ENCODE peak calls at places on chromosomes 16 and 17, in nine cellular contexts. One of them, this sample, is unnamed. For H3K4me1 and H3K27me3, the result is how much of the 10 kb centered on the place peaks cover.

GRCh38 chr17:3873862-3874261 is 19.0 kb downstream of the CAMKK1 start:
- DNase-seq in endodermal cell: no peak
- DNase-seq in uterus: no peak
- DNase-seq in neural progenitor cell: no peak
- DNase-seq in H9: no peak
- DNase-seq in RWPE2: no peak
- DNase-seq in PC-3: no peak
- DNase-seq in thoracic aorta: no peak
- DNase-seq in mammary epithelial cell: no peak
- DNase-seq in this sample: no peak

GRCh38 chr17:73924488-73925186 is 278.8 kb upstream of the RPL38 start:
- DNase-seq in thoracic aorta: no peak
- DNase-seq in PC-3: no peak
- DNase-seq in neural progenitor cell: peak
- DNase-seq in mammary epithelial cell: no peak
- DNase-seq in endodermal cell: peak
- DNase-seq in H9: no peak
- DNase-seq in uterus: no peak
- DNase-seq in RWPE2: no peak
- DNase-seq in this sample: no peak

GRCh38 chr17:19006698-19007097 is 2.1 kb upstream of the FAM83G start:
- DNase-seq in mammary epithelial cell: no peak
- DNase-seq in neural progenitor cell: no peak
- DNase-seq in RWPE2: no peak
- DNase-seq in endodermal cell: no peak
- DNase-seq in PC-3: no peak
- DNase-seq in thoracic aorta: no peak
- DNase-seq in H9: no peak
- DNase-seq in uterus: no peak
- DNase-seq in this sample: no peak

GRCh38 chr16:57645691-57646387 is 17.4 kb downstream of the ADGRG1 start:
- DNase-seq in mammary epithelial cell: peak
- DNase-seq in RWPE2: no peak
- DNase-seq in neural progenitor cell: no peak
- DNase-seq in thoracic aorta: no peak
- DNase-seq in endodermal cell: no peak
- DNase-seq in uterus: peak
- DNase-seq in H9: no peak
- DNase-seq in PC-3: peak
- DNase-seq in this sample: peak

GRCh38 chr17:12922120-12922519 is 95.7 kb downstream of the ELAC2 start:
- DNase-seq in thoracic aorta: no peak
- DNase-seq in H9: no peak
- DNase-seq in mammary epithelial cell: no peak
- DNase-seq in neural progenitor cell: no peak
- DNase-seq in PC-3: no peak
- DNase-seq in endodermal cell: no peak
- DNase-seq in uterus: no peak
- DNase-seq in RWPE2: no peak
- DNase-seq in this sample: no peak

GRCh38 chr17:1252203-1252608 is 18.0 kb upstream of the BHLHA9 start:
- DNase-seq in thoracic aorta: no peak
- DNase-seq in uterus: no peak
- DNase-seq in RWPE2: no peak
- DNase-seq in mammary epithelial cell: no peak
- DNase-seq in endodermal cell: no peak
- DNase-seq in PC-3: no peak
- DNase-seq in H9: no peak
- DNase-seq in neural progenitor cell: no peak
- DNase-seq in this sample: no peak

GRCh38 chr16:73082608-73083007 is 34.7 kb upstream of the ZFHX3 start:
- DNase-seq in H9: no peak
- DNase-seq in neural progenitor cell: no peak
- DNase-seq in endodermal cell: no peak
- DNase-seq in uterus: no peak
- DNase-seq in PC-3: peak
- DNase-seq in thoracic aorta: no peak
- DNase-seq in mammary epithelial cell: peak
- DNase-seq in RWPE2: peak
- DNase-seq in this sample: peak

GRCh38 chr16:86697715-86698114 is 119.4 kb downstream of the FOXL1 start:
- DNase-seq in neural progenitor cell: no peak
- DNase-seq in PC-3: no peak
- DNase-seq in RWPE2: no peak
- DNase-seq in uterus: no peak
- DNase-seq in thoracic aorta: no peak
- DNase-seq in H9: no peak
- DNase-seq in mammary epithelial cell: no peak
- DNase-seq in endodermal cell: no peak
- DNase-seq in this sample: no peak

GRCh38 chr17:29855686-29856085 is 74.3 kb downstream of the SSH2 start:
- DNase-seq in mammary epithelial cell: no peak
- DNase-seq in H9: no peak
- DNase-seq in neural progenitor cell: no peak
- DNase-seq in uterus: no peak
- DNase-seq in endodermal cell: no peak
- DNase-seq in RWPE2: no peak
- DNase-seq in PC-3: no peak
- DNase-seq in thoracic aorta: no peak
- DNase-seq in this sample: no peak

GRCh38 chr16:78372302-78372701 is 272.8 kb downstream of the WWOX start:
- DNase-seq in mammary epithelial cell: no peak
- DNase-seq in RWPE2: no peak
- DNase-seq in H9: no peak
- DNase-seq in PC-3: no peak
- DNase-seq in uterus: no peak
- DNase-seq in thoracic aorta: no peak
- DNase-seq in neural progenitor cell: peak
- DNase-seq in endodermal cell: no peak
- DNase-seq in this sample: no peak

GRCh38 chr17:75442168-75443103 is 14.0 kb upstream of the TMEM94 start:
- DNase-seq in uterus: no peak
- DNase-seq in RWPE2: no peak
- DNase-seq in PC-3: no peak
- DNase-seq in mammary epithelial cell: no peak
- DNase-seq in endodermal cell: no peak
- DNase-seq in thoracic aorta: no peak
- DNase-seq in neural progenitor cell: no peak
- DNase-seq in H9: no peak
- DNase-seq in this sample: no peak

GRCh38 chr17:4998027-4998665 is 396 bp downstream of the KIF1C start:
- DNase-seq in neural progenitor cell: peak
- DNase-seq in uterus: peak
- DNase-seq in endodermal cell: peak
- DNase-seq in RWPE2: no peak
- DNase-seq in mammary epithelial cell: no peak
- DNase-seq in PC-3: no peak
- DNase-seq in H9: peak
- DNase-seq in thoracic aorta: no peak
- DNase-seq in this sample: no peak

GRCh38 chr17:4940625-4941021 is 555 bp downstream of the RNF167 start:
- DNase-seq in uterus: no peak
- DNase-seq in neural progenitor cell: no peak
- DNase-seq in RWPE2: no peak
- DNase-seq in mammary epithelial cell: no peak
- DNase-seq in endodermal cell: no peak
- DNase-seq in thoracic aorta: no peak
- DNase-seq in PC-3: no peak
- DNase-seq in H9: no peak
- DNase-seq in this sample: no peak

GRCh38 chr16:50245417-50246298 is 20.7 kb upstream of the ADCY7 start:
- DNase-seq in RWPE2: peak
- DNase-seq in PC-3: peak
- DNase-seq in uterus: no peak
- DNase-seq in neural progenitor cell: peak
- DNase-seq in mammary epithelial cell: peak
- DNase-seq in thoracic aorta: no peak
- DNase-seq in endodermal cell: peak
- DNase-seq in H9: no peak
- DNase-seq in this sample: peak

GRCh38 chr16:7021653-7022275 is 310.9 kb upstream of the RBFOX1 start:
- DNase-seq in mammary epithelial cell: no peak
- DNase-seq in PC-3: no peak
- DNase-seq in thoracic aorta: no peak
- DNase-seq in neural progenitor cell: no peak
- DNase-seq in endodermal cell: no peak
- DNase-seq in RWPE2: no peak
- DNase-seq in H9: no peak
- DNase-seq in uterus: no peak
- DNase-seq in this sample: no peak

GRCh38 chr16:7026639-7027038 is 306.0 kb upstream of the RBFOX1 start:
- DNase-seq in neural progenitor cell: peak
- DNase-seq in thoracic aorta: no peak
- DNase-seq in H9: no peak
- DNase-seq in PC-3: no peak
- DNase-seq in mammary epithelial cell: no peak
- DNase-seq in endodermal cell: no peak
- DNase-seq in uterus: no peak
- DNase-seq in RWPE2: no peak
- DNase-seq in this sample: no peak

DNA sequence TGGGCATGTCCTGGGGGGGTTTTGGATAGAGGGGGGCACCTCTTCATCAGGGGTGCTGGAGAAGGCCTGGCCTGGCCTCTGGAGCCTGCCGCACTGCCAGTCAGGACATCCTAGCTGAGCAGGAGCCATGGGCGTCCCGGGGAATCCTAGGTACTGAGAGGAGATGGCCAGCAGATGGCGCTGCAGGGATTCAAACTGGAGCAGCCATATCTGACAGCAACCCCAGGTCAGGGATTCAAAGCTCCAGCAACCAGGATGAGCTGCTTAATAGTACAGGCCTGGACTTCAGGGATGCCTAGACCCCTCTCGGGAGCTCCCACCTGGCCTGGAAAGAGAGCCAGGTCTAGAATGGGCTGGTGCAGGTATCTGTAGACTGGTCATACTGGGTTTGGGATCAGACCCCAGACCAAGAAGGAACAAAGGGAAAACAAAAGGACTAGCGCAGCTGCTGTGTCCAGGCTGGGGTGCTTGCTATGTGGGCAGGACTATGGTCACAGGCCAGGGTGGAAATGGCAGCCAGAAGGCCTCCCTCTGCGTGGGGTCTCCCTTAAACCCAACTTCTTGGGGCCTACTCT is 306.9 kb upstream of the RBFOX1 start:
- DNase-seq in neural progenitor cell: peak
- DNase-seq in H9: peak
- DNase-seq in uterus: peak
- DNase-seq in thoracic aorta: no peak
- DNase-seq in mammary epithelial cell: no peak
- DNase-seq in RWPE2: no peak
- DNase-seq in endodermal cell: peak
- DNase-seq in PC-3: peak
- DNase-seq in this sample: no peak
- TF ChIP-seq CTCF in neural progenitor cell: peak
- TF ChIP-seq CTCF in H9: peak
- TF ChIP-seq CTCF in uterus: no peak
- TF ChIP-seq CTCF in thoracic aorta: peak
- TF ChIP-seq CTCF in mammary epithelial cell: no peak
- TF ChIP-seq CTCF in RWPE2: peak
- TF ChIP-seq CTCF in endodermal cell: peak
- TF ChIP-seq CTCF in PC-3: peak
- TF ChIP-seq CTCF in this sample: peak

GRCh38 chr17:49357516-49357915 is 4.5 kb downstream of the ZNF652 start:
- DNase-seq in neural progenitor cell: no peak
- DNase-seq in PC-3: no peak
- DNase-seq in uterus: no peak
- DNase-seq in RWPE2: no peak
- DNase-seq in mammary epithelial cell: no peak
- DNase-seq in H9: peak
- DNase-seq in thoracic aorta: no peak
- DNase-seq in endodermal cell: no peak
- DNase-seq in this sample: no peak
- H3K4me1 ChIP-seq in neural progenitor cell: under half
- H3K4me1 ChIP-seq in PC-3: under half
- H3K4me1 ChIP-seq in uterus: under half
- H3K4me1 ChIP-seq in RWPE2: under half
- H3K4me1 ChIP-seq in mammary epithelial cell: under half
- H3K4me1 ChIP-seq in H9: under half
- H3K4me1 ChIP-seq in thoracic aorta: under half
- H3K4me1 ChIP-seq in endodermal cell: under half
- H3K4me1 ChIP-seq in this sample: under half

DNA sequence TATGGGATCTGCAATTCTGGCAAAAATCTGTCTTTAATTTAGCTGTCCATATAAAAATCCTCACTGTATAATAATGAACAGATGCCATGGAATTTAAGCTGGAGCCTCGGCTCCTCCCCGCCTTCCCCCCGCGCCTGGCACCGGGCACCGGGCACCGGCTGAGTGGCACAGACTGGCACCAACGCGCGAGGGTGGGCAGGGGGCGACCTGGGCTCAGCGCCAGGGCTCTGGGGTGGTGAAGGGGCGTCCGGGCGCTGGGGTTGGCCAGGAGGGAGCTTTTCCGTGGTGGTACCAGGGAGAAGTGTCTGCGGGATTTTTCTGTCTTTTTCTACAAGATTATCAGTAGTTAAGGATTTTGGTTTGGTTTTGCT is 9.1 kb downstream of the NEUROD2 start:
- DNase-seq in thoracic aorta: no peak
- DNase-seq in H9: no peak
- DNase-seq in neural progenitor cell: no peak
- DNase-seq in uterus: no peak
- DNase-seq in PC-3: no peak
- DNase-seq in RWPE2: no peak
- DNase-seq in endodermal cell: peak
- DNase-seq in mammary epithelial cell: no peak
- DNase-seq in this sample: no peak
- H3K27me3 ChIP-seq in thoracic aorta: under half
- H3K27me3 ChIP-seq in H9: half or more
- H3K27me3 ChIP-seq in neural progenitor cell: half or more
- H3K27me3 ChIP-seq in uterus: under half
- H3K27me3 ChIP-seq in PC-3: half or more
- H3K27me3 ChIP-seq in RWPE2: half or more
- H3K27me3 ChIP-seq in endodermal cell: half or more
- H3K27me3 ChIP-seq in mammary epithelial cell: under half
- H3K27me3 ChIP-seq in this sample: half or more

DNA sequence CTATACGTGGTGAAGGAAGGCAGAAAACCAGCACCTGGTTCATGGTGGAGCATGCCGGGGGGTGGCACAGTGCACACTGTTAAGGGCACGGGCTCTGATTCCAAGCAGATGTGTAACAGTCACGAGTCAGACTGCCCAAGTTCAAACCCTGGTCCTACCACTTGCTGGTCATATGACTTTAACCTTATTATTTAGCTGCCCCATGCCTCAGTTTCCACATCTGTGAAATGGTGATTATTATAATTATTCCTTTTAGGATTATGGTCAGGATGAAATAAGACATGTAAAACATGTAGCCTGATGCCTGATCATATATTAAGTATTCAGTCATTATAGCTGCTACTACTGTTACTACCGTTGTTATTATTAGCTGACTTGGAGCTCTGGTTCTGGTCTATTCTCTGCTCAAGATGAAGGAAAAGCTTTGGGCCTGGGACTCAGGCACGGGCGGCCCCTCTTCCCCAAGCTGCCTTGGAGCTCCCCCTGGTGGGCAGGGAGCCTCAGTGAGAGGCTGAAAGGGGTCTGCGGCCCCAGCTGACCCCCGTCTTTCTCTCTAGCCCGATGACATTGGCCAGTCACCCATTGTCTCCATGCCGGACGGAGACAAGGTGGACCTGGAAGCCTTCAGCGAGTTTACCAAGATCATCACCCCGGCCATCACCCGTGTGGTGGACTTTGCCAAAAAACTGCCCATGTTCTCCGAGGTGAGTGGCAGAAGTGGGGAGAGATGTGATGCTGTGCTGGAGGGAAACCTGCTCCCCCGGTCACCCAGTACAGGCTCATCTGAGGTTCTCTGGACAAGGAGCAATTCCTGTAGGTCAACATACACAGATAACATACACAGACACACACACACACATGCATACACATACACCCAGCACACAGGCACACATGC is 14.0 kb downstream of the NR1D1 start:
- DNase-seq in uterus: peak
- DNase-seq in RWPE2: no peak
- DNase-seq in endodermal cell: peak
- DNase-seq in PC-3: peak
- DNase-seq in neural progenitor cell: peak
- DNase-seq in H9: peak
- DNase-seq in mammary epithelial cell: no peak
- DNase-seq in thoracic aorta: no peak
- DNase-seq in this sample: no peak
- TF ChIP-seq CTCF in uterus: peak
- TF ChIP-seq CTCF in RWPE2: peak
- TF ChIP-seq CTCF in endodermal cell: peak
- TF ChIP-seq CTCF in PC-3: peak
- TF ChIP-seq CTCF in neural progenitor cell: peak
- TF ChIP-seq CTCF in H9: peak
- TF ChIP-seq CTCF in mammary epithelial cell: peak
- TF ChIP-seq CTCF in thoracic aorta: peak
- TF ChIP-seq CTCF in this sample: peak